ENCODE peak calls at places on chromosomes 6 and 20, in eight cellular contexts. One of them, this sample, is unnamed.
A peak's percentile ranks its signal among the peaks of the same experiment; 100 is the strongest.

GRCh38 chr6:41874741-41875140 is 20.4 kb downstream of the USP49 start:
- DNase-seq in stimulated activated CD4-positive, alpha-beta T cell treated with anti-CD3 and anti-CD28 coated beads, Interleukin-4, amount 100 ng/mL, for 48 hours: no peak
- DNase-seq in astrocyte of the cerebellum: no peak
- DNase-seq in NCI-H1436 treated with DMSO at 0.1 percent for 48 hours: no peak
- DNase-seq in lower lobe of right lung: no peak
- DNase-seq in H1: no peak
- DNase-seq in activated T-cell treated with anti-CD3 and anti-CD28 coated beads, Interleukin-2, amount 50 U/mL, for 48 hours: no peak
- DNase-seq in type B pancreatic cell: no peak
- DNase-seq in this sample: no peak

GRCh38 chr6:161374971-161375873 is 101.4 kb upstream of the AGPAT4 start:
- DNase-seq in NCI-H1436 treated with DMSO at 0.1 percent for 48 hours: no peak
- DNase-seq in type B pancreatic cell: no peak
- DNase-seq in lower lobe of right lung: peak; percentile 89
- DNase-seq in astrocyte of the cerebellum: no peak
- DNase-seq in activated T-cell treated with anti-CD3 and anti-CD28 coated beads, Interleukin-2, amount 50 U/mL, for 48 hours: no peak
- DNase-seq in stimulated activated CD4-positive, alpha-beta T cell treated with anti-CD3 and anti-CD28 coated beads, Interleukin-4, amount 100 ng/mL, for 48 hours: no peak
- DNase-seq in H1: no peak
- DNase-seq in this sample: no peak

GRCh38 chr20:63740501-63741353 is 1.2 kb downstream of the SLC2A4RG start:
- DNase-seq in stimulated activated CD4-positive, alpha-beta T cell treated with anti-CD3 and anti-CD28 coated beads, Interleukin-4, amount 100 ng/mL, for 48 hours: no peak
- DNase-seq in type B pancreatic cell: peak; percentile 84
- DNase-seq in activated T-cell treated with anti-CD3 and anti-CD28 coated beads, Interleukin-2, amount 50 U/mL, for 48 hours: peak; percentile 62
- DNase-seq in NCI-H1436 treated with DMSO at 0.1 percent for 48 hours: no peak
- DNase-seq in astrocyte of the cerebellum: peak; percentile 70
- DNase-seq in lower lobe of right lung: peak; percentile 91
- DNase-seq in H1: peak; percentile 86
- DNase-seq in this sample: peak; percentile 97

GRCh38 chr20:11124849-11125505 is 451.2 kb upstream of the JAG1 start:
- DNase-seq in activated T-cell treated with anti-CD3 and anti-CD28 coated beads, Interleukin-2, amount 50 U/mL, for 48 hours: no peak
- DNase-seq in lower lobe of right lung: no peak
- DNase-seq in astrocyte of the cerebellum: no peak
- DNase-seq in NCI-H1436 treated with DMSO at 0.1 percent for 48 hours: no peak
- DNase-seq in type B pancreatic cell: no peak
- DNase-seq in stimulated activated CD4-positive, alpha-beta T cell treated with anti-CD3 and anti-CD28 coated beads, Interleukin-4, amount 100 ng/mL, for 48 hours: no peak
- DNase-seq in H1: no peak
- DNase-seq in this sample: no peak

GRCh38 chr6:47672816-47673215 is 25.6 kb upstream of the ADGRF4 start:
- DNase-seq in astrocyte of the cerebellum: no peak
- DNase-seq in NCI-H1436 treated with DMSO at 0.1 percent for 48 hours: no peak
- DNase-seq in lower lobe of right lung: no peak
- DNase-seq in type B pancreatic cell: no peak
- DNase-seq in activated T-cell treated with anti-CD3 and anti-CD28 coated beads, Interleukin-2, amount 50 U/mL, for 48 hours: no peak
- DNase-seq in stimulated activated CD4-positive, alpha-beta T cell treated with anti-CD3 and anti-CD28 coated beads, Interleukin-4, amount 100 ng/mL, for 48 hours: no peak
- DNase-seq in H1: no peak
- DNase-seq in this sample: peak; percentile 75

GRCh38 chr20:59723108-59723500 is 118.8 kb downstream of the PHACTR3 start:
- DNase-seq in astrocyte of the cerebellum: no peak
- DNase-seq in lower lobe of right lung: no peak
- DNase-seq in H1: no peak
- DNase-seq in activated T-cell treated with anti-CD3 and anti-CD28 coated beads, Interleukin-2, amount 50 U/mL, for 48 hours: no peak
- DNase-seq in type B pancreatic cell: peak; percentile 24
- DNase-seq in stimulated activated CD4-positive, alpha-beta T cell treated with anti-CD3 and anti-CD28 coated beads, Interleukin-4, amount 100 ng/mL, for 48 hours: no peak
- DNase-seq in NCI-H1436 treated with DMSO at 0.1 percent for 48 hours: no peak
- DNase-seq in this sample: no peak

GRCh38 chr20:41476446-41476845 is 109.8 kb upstream of the EMILIN3 start:
- DNase-seq in stimulated activated CD4-positive, alpha-beta T cell treated with anti-CD3 and anti-CD28 coated beads, Interleukin-4, amount 100 ng/mL, for 48 hours: no peak
- DNase-seq in NCI-H1436 treated with DMSO at 0.1 percent for 48 hours: no peak
- DNase-seq in type B pancreatic cell: no peak
- DNase-seq in activated T-cell treated with anti-CD3 and anti-CD28 coated beads, Interleukin-2, amount 50 U/mL, for 48 hours: no peak
- DNase-seq in lower lobe of right lung: no peak
- DNase-seq in astrocyte of the cerebellum: no peak
- DNase-seq in H1: no peak
- DNase-seq in this sample: no peak

GRCh38 chr6:85640806-85641205 is 1.9 kb downstream of the SYNCRIP start:
- DNase-seq in lower lobe of right lung: no peak
- DNase-seq in stimulated activated CD4-positive, alpha-beta T cell treated with anti-CD3 and anti-CD28 coated beads, Interleukin-4, amount 100 ng/mL, for 48 hours: no peak
- DNase-seq in type B pancreatic cell: no peak
- DNase-seq in astrocyte of the cerebellum: no peak
- DNase-seq in activated T-cell treated with anti-CD3 and anti-CD28 coated beads, Interleukin-2, amount 50 U/mL, for 48 hours: no peak
- DNase-seq in H1: no peak
- DNase-seq in NCI-H1436 treated with DMSO at 0.1 percent for 48 hours: no peak
- DNase-seq in this sample: no peak

GRCh38 chr6:36419295-36419694 is 23.4 kb downstream of the PXT1 start:
- DNase-seq in NCI-H1436 treated with DMSO at 0.1 percent for 48 hours: no peak
- DNase-seq in type B pancreatic cell: no peak
- DNase-seq in lower lobe of right lung: no peak
- DNase-seq in astrocyte of the cerebellum: no peak
- DNase-seq in H1: no peak
- DNase-seq in activated T-cell treated with anti-CD3 and anti-CD28 coated beads, Interleukin-2, amount 50 U/mL, for 48 hours: no peak
- DNase-seq in stimulated activated CD4-positive, alpha-beta T cell treated with anti-CD3 and anti-CD28 coated beads, Interleukin-4, amount 100 ng/mL, for 48 hours: no peak
- DNase-seq in this sample: no peak

GRCh38 chr20:40687384-40688128 is 1.5 kb downstream of the MAFB start:
- DNase-seq in type B pancreatic cell: no peak
- DNase-seq in stimulated activated CD4-positive, alpha-beta T cell treated with anti-CD3 and anti-CD28 coated beads, Interleukin-4, amount 100 ng/mL, for 48 hours: no peak
- DNase-seq in astrocyte of the cerebellum: no peak
- DNase-seq in H1: peak; percentile 75
- DNase-seq in NCI-H1436 treated with DMSO at 0.1 percent for 48 hours: no peak
- DNase-seq in lower lobe of right lung: peak; percentile 87
- DNase-seq in activated T-cell treated with anti-CD3 and anti-CD28 coated beads, Interleukin-2, amount 50 U/mL, for 48 hours: peak; percentile 31
- DNase-seq in this sample: no peak

GRCh38 chr6:137958809-137959565 is 91.9 kb downstream of the TNFAIP3 start:
- DNase-seq in lower lobe of right lung: no peak
- DNase-seq in NCI-H1436 treated with DMSO at 0.1 percent for 48 hours: no peak
- DNase-seq in astrocyte of the cerebellum: no peak
- DNase-seq in type B pancreatic cell: no peak
- DNase-seq in H1: no peak
- DNase-seq in stimulated activated CD4-positive, alpha-beta T cell treated with anti-CD3 and anti-CD28 coated beads, Interleukin-4, amount 100 ng/mL, for 48 hours: no peak
- DNase-seq in activated T-cell treated with anti-CD3 and anti-CD28 coated beads, Interleukin-2, amount 50 U/mL, for 48 hours: no peak
- DNase-seq in this sample: no peak

GRCh38 chr6:71047401-71047800 is 90.5 kb upstream of the B3GAT2 start:
- DNase-seq in astrocyte of the cerebellum: no peak
- DNase-seq in NCI-H1436 treated with DMSO at 0.1 percent for 48 hours: no peak
- DNase-seq in activated T-cell treated with anti-CD3 and anti-CD28 coated beads, Interleukin-2, amount 50 U/mL, for 48 hours: no peak
- DNase-seq in stimulated activated CD4-positive, alpha-beta T cell treated with anti-CD3 and anti-CD28 coated beads, Interleukin-4, amount 100 ng/mL, for 48 hours: no peak
- DNase-seq in lower lobe of right lung: no peak
- DNase-seq in H1: no peak
- DNase-seq in type B pancreatic cell: no peak
- DNase-seq in this sample: no peak

GRCh38 chr20:1405801-1406200 is 12.9 kb upstream of the FKBP1A start:
- DNase-seq in type B pancreatic cell: no peak
- DNase-seq in stimulated activated CD4-positive, alpha-beta T cell treated with anti-CD3 and anti-CD28 coated beads, Interleukin-4, amount 100 ng/mL, for 48 hours: no peak
- DNase-seq in activated T-cell treated with anti-CD3 and anti-CD28 coated beads, Interleukin-2, amount 50 U/mL, for 48 hours: no peak
- DNase-seq in NCI-H1436 treated with DMSO at 0.1 percent for 48 hours: no peak
- DNase-seq in lower lobe of right lung: no peak
- DNase-seq in H1: no peak
- DNase-seq in astrocyte of the cerebellum: no peak
- DNase-seq in this sample: no peak

GRCh38 chr20:21202284-21202683 is 76.4 kb downstream of the KIZ start:
- DNase-seq in activated T-cell treated with anti-CD3 and anti-CD28 coated beads, Interleukin-2, amount 50 U/mL, for 48 hours: no peak
- DNase-seq in type B pancreatic cell: no peak
- DNase-seq in astrocyte of the cerebellum: no peak
- DNase-seq in lower lobe of right lung: no peak
- DNase-seq in H1: no peak
- DNase-seq in NCI-H1436 treated with DMSO at 0.1 percent for 48 hours: no peak
- DNase-seq in stimulated activated CD4-positive, alpha-beta T cell treated with anti-CD3 and anti-CD28 coated beads, Interleukin-4, amount 100 ng/mL, for 48 hours: no peak
- DNase-seq in this sample: peak; percentile 12

GRCh38 chr20:63023836-63024571 is 17.2 kb upstream of the BHLHE23 start:
- DNase-seq in stimulated activated CD4-positive, alpha-beta T cell treated with anti-CD3 and anti-CD28 coated beads, Interleukin-4, amount 100 ng/mL, for 48 hours: no peak
- DNase-seq in H1: no peak
- DNase-seq in type B pancreatic cell: no peak
- DNase-seq in NCI-H1436 treated with DMSO at 0.1 percent for 48 hours: no peak
- DNase-seq in lower lobe of right lung: peak; percentile 16
- DNase-seq in activated T-cell treated with anti-CD3 and anti-CD28 coated beads, Interleukin-2, amount 50 U/mL, for 48 hours: no peak
- DNase-seq in astrocyte of the cerebellum: no peak
- DNase-seq in this sample: no peak

GRCh38 chr20:35003211-35004031 is 47.8 kb downstream of the MYH7B start:
- DNase-seq in H1: no peak
- DNase-seq in NCI-H1436 treated with DMSO at 0.1 percent for 48 hours: no peak
- DNase-seq in type B pancreatic cell: no peak
- DNase-seq in activated T-cell treated with anti-CD3 and anti-CD28 coated beads, Interleukin-2, amount 50 U/mL, for 48 hours: no peak
- DNase-seq in stimulated activated CD4-positive, alpha-beta T cell treated with anti-CD3 and anti-CD28 coated beads, Interleukin-4, amount 100 ng/mL, for 48 hours: no peak
- DNase-seq in lower lobe of right lung: peak; percentile 19
- DNase-seq in astrocyte of the cerebellum: no peak
- DNase-seq in this sample: no peak

GRCh38 chr6:106085984-106086832 is at the start of gene PRDM1:
- DNase-seq in stimulated activated CD4-positive, alpha-beta T cell treated with anti-CD3 and anti-CD28 coated beads, Interleukin-4, amount 100 ng/mL, for 48 hours: peak; percentile 66
- DNase-seq in activated T-cell treated with anti-CD3 and anti-CD28 coated beads, Interleukin-2, amount 50 U/mL, for 48 hours: peak; percentile 85
- DNase-seq in type B pancreatic cell: peak; percentile 79
- DNase-seq in H1: peak; percentile 82
- DNase-seq in NCI-H1436 treated with DMSO at 0.1 percent for 48 hours: peak; percentile 22
- DNase-seq in astrocyte of the cerebellum: no peak
- DNase-seq in lower lobe of right lung: peak; percentile 94
- DNase-seq in this sample: peak; percentile 92

GRCh38 chr20:20212675-20213096 is 155.2 kb upstream of the INSM1 start:
- DNase-seq in type B pancreatic cell: no peak
- DNase-seq in H1: no peak
- DNase-seq in NCI-H1436 treated with DMSO at 0.1 percent for 48 hours: peak; percentile 65
- DNase-seq in astrocyte of the cerebellum: no peak
- DNase-seq in stimulated activated CD4-positive, alpha-beta T cell treated with anti-CD3 and anti-CD28 coated beads, Interleukin-4, amount 100 ng/mL, for 48 hours: no peak
- DNase-seq in activated T-cell treated with anti-CD3 and anti-CD28 coated beads, Interleukin-2, amount 50 U/mL, for 48 hours: no peak
- DNase-seq in lower lobe of right lung: no peak
- DNase-seq in this sample: no peak

GRCh38 chr6:75089921-75090320 is 115.9 kb downstream of the COL12A1 start:
- DNase-seq in activated T-cell treated with anti-CD3 and anti-CD28 coated beads, Interleukin-2, amount 50 U/mL, for 48 hours: no peak
- DNase-seq in stimulated activated CD4-positive, alpha-beta T cell treated with anti-CD3 and anti-CD28 coated beads, Interleukin-4, amount 100 ng/mL, for 48 hours: no peak
- DNase-seq in type B pancreatic cell: no peak
- DNase-seq in lower lobe of right lung: no peak
- DNase-seq in astrocyte of the cerebellum: no peak
- DNase-seq in H1: no peak
- DNase-seq in NCI-H1436 treated with DMSO at 0.1 percent for 48 hours: no peak
- DNase-seq in this sample: no peak

GRCh38 chr20:3167738-3168078 is 5.6 kb downstream of the LZTS3 start:
- DNase-seq in NCI-H1436 treated with DMSO at 0.1 percent for 48 hours: no peak
- DNase-seq in activated T-cell treated with anti-CD3 and anti-CD28 coated beads, Interleukin-2, amount 50 U/mL, for 48 hours: no peak
- DNase-seq in type B pancreatic cell: no peak
- DNase-seq in stimulated activated CD4-positive, alpha-beta T cell treated with anti-CD3 and anti-CD28 coated beads, Interleukin-4, amount 100 ng/mL, for 48 hours: no peak
- DNase-seq in astrocyte of the cerebellum: no peak
- DNase-seq in H1: no peak
- DNase-seq in lower lobe of right lung: no peak
- DNase-seq in this sample: no peak

GRCh38 chr6:113856011-113856551 is 1.1 kb upstream of the MARCKS start:
- DNase-seq in stimulated activated CD4-positive, alpha-beta T cell treated with anti-CD3 and anti-CD28 coated beads, Interleukin-4, amount 100 ng/mL, for 48 hours: no peak
- DNase-seq in NCI-H1436 treated with DMSO at 0.1 percent for 48 hours: no peak
- DNase-seq in H1: no peak
- DNase-seq in astrocyte of the cerebellum: no peak
- DNase-seq in lower lobe of right lung: no peak
- DNase-seq in activated T-cell treated with anti-CD3 and anti-CD28 coated beads, Interleukin-2, amount 50 U/mL, for 48 hours: peak; percentile 17
- DNase-seq in type B pancreatic cell: no peak
- DNase-seq in this sample: no peak

GRCh38 chr20:25574411-25574810 is 10.9 kb downstream of the NINL start:
- DNase-seq in NCI-H1436 treated with DMSO at 0.1 percent for 48 hours: no peak
- DNase-seq in type B pancreatic cell: no peak
- DNase-seq in stimulated activated CD4-positive, alpha-beta T cell treated with anti-CD3 and anti-CD28 coated beads, Interleukin-4, amount 100 ng/mL, for 48 hours: no peak
- DNase-seq in astrocyte of the cerebellum: no peak
- DNase-seq in lower lobe of right lung: no peak
- DNase-seq in H1: no peak
- DNase-seq in activated T-cell treated with anti-CD3 and anti-CD28 coated beads, Interleukin-2, amount 50 U/mL, for 48 hours: no peak
- DNase-seq in this sample: no peak

GRCh38 chr20:23399568-23400241 is 21.6 kb downstream of the NAPB start:
- DNase-seq in H1: no peak
- DNase-seq in activated T-cell treated with anti-CD3 and anti-CD28 coated beads, Interleukin-2, amount 50 U/mL, for 48 hours: peak; percentile 51
- DNase-seq in type B pancreatic cell: no peak
- DNase-seq in NCI-H1436 treated with DMSO at 0.1 percent for 48 hours: no peak
- DNase-seq in stimulated activated CD4-positive, alpha-beta T cell treated with anti-CD3 and anti-CD28 coated beads, Interleukin-4, amount 100 ng/mL, for 48 hours: no peak
- DNase-seq in lower lobe of right lung: no peak
- DNase-seq in astrocyte of the cerebellum: peak; percentile 58
- DNase-seq in this sample: no peak

GRCh38 chr6:158958504-158959386 is 41.3 kb downstream of the RSPH3 start:
- DNase-seq in NCI-H1436 treated with DMSO at 0.1 percent for 48 hours: no peak
- DNase-seq in lower lobe of right lung: no peak
- DNase-seq in stimulated activated CD4-positive, alpha-beta T cell treated with anti-CD3 and anti-CD28 coated beads, Interleukin-4, amount 100 ng/mL, for 48 hours: no peak
- DNase-seq in activated T-cell treated with anti-CD3 and anti-CD28 coated beads, Interleukin-2, amount 50 U/mL, for 48 hours: no peak
- DNase-seq in type B pancreatic cell: no peak
- DNase-seq in astrocyte of the cerebellum: no peak
- DNase-seq in H1: no peak
- DNase-seq in this sample: no peak

GRCh38 chr20:1871807-1872455 is 23.3 kb upstream of the SIRPA start:
- DNase-seq in astrocyte of the cerebellum: no peak
- DNase-seq in lower lobe of right lung: no peak
- DNase-seq in NCI-H1436 treated with DMSO at 0.1 percent for 48 hours: no peak
- DNase-seq in activated T-cell treated with anti-CD3 and anti-CD28 coated beads, Interleukin-2, amount 50 U/mL, for 48 hours: peak; percentile 45
- DNase-seq in stimulated activated CD4-positive, alpha-beta T cell treated with anti-CD3 and anti-CD28 coated beads, Interleukin-4, amount 100 ng/mL, for 48 hours: peak; percentile 23
- DNase-seq in type B pancreatic cell: peak; percentile 45
- DNase-seq in H1: no peak
- DNase-seq in this sample: no peak

GRCh38 chr6:163816441-163816840 is 401.9 kb downstream of the QKI start:
- DNase-seq in lower lobe of right lung: no peak
- DNase-seq in stimulated activated CD4-positive, alpha-beta T cell treated with anti-CD3 and anti-CD28 coated beads, Interleukin-4, amount 100 ng/mL, for 48 hours: no peak
- DNase-seq in type B pancreatic cell: no peak
- DNase-seq in NCI-H1436 treated with DMSO at 0.1 percent for 48 hours: no peak
- DNase-seq in activated T-cell treated with anti-CD3 and anti-CD28 coated beads, Interleukin-2, amount 50 U/mL, for 48 hours: no peak
- DNase-seq in astrocyte of the cerebellum: no peak
- DNase-seq in H1: no peak
- DNase-seq in this sample: peak; percentile 72

GRCh38 chr6:118524686-118525085 is 23.4 kb upstream of the PLN start:
- DNase-seq in stimulated activated CD4-positive, alpha-beta T cell treated with anti-CD3 and anti-CD28 coated beads, Interleukin-4, amount 100 ng/mL, for 48 hours: no peak
- DNase-seq in lower lobe of right lung: no peak
- DNase-seq in astrocyte of the cerebellum: no peak
- DNase-seq in NCI-H1436 treated with DMSO at 0.1 percent for 48 hours: no peak
- DNase-seq in activated T-cell treated with anti-CD3 and anti-CD28 coated beads, Interleukin-2, amount 50 U/mL, for 48 hours: no peak
- DNase-seq in H1: no peak
- DNase-seq in type B pancreatic cell: no peak
- DNase-seq in this sample: no peak